ENCODE peak calls at places on chromosomes 13 and 19, in five cellular contexts. T, K, W, B and H are unnamed samples.

GRCh38 chr19:1312732-1313694 is 27.3 kb downstream of the EFNA2 start:
- DNase-seq in K (no peak), W (peak; percentile 70), B (peak; percentile 51), T (no peak), H (no peak)

GRCh38 chr13:20270163-20270865 is 38.2 kb upstream of the GJB6 start:
- DNase-seq in B (no peak), K (no peak), T (no peak), W (no peak), H (no peak)

GRCh38 chr13:101624981-101625380 is 172.5 kb downstream of the ITGBL1 start:
- DNase-seq in W (no peak), T (no peak), K (no peak), B (peak; percentile 80), H (no peak)

GRCh38 chr19:4172861-4173473 is 9.4 kb downstream of the SIRT6 start:
- DNase-seq in B (no peak), T (peak; percentile 41), K (peak; percentile 56), W (no peak), H (peak; percentile 63)

GRCh38 chr13:94195715-94196114 is 283.8 kb downstream of the DCT start:
- DNase-seq in T (no peak), K (no peak), W (no peak), B (no peak), H (no peak)

GRCh38 chr13:100633461-100633860 is 41.1 kb downstream of the TMTC4 start:
- DNase-seq in K (no peak), B (no peak), T (no peak), W (peak; percentile 56), H (no peak)

GRCh38 chr19:7440188-7440975 is 48.5 kb downstream of the PEX11G start:
- DNase-seq in K (no peak), T (no peak), W (no peak), B (no peak), H (no peak)

GRCh38 chr19:6091771-6092291 is 18.5 kb downstream of the RFX2 start:
- DNase-seq in K (no peak), B (no peak), T (no peak), W (no peak), H (no peak)

GRCh38 chr19:19385900-19386339 is 19.6 kb upstream of the GATAD2A start:
- DNase-seq in T (peak; percentile 48), B (peak; percentile 50), W (no peak), K (no peak), H (no peak)

GRCh38 chr13:22821589-22821988 is 359.2 kb upstream of the SGCG start:
- DNase-seq in W (no peak), T (no peak), B (no peak), K (no peak), H (no peak)

GRCh38 chr19:30070970-30071632 is 129.1 kb downstream of the URI1 start:
- DNase-seq in W (no peak), T (no peak), B (no peak), K (no peak), H (no peak)

GRCh38 chr19:45403781-45404556 is 900 bp downstream of the PPP1R13L start:
- DNase-seq in B (peak; percentile 72), K (peak; percentile 31), T (peak; percentile 71), W (peak; percentile 80), H (peak; percentile 28)

GRCh38 chr13:110422913-110423688 is 116.0 kb downstream of the COL4A2 start:
- DNase-seq in T (no peak), K (no peak), W (no peak), B (peak; percentile 23), H (no peak)

GRCh38 chr13:69374036-69374435 is 733.6 kb upstream of the ATXN8OS start:
- DNase-seq in B (no peak), K (no peak), W (no peak), T (no peak), H (no peak)

GRCh38 chr19:45168767-45169351 is 8.1 kb upstream of the NKPD1 start:
- DNase-seq in T (no peak), B (no peak), K (no peak), W (no peak), H (no peak)

GRCh38 chr13:50576156-50576555 is 267.3 kb downstream of the DLEU7 start:
- DNase-seq in W (no peak), B (no peak), T (peak; percentile 42), K (no peak), H (no peak)

GRCh38 chr13:76634431-76635191 is 251.6 kb downstream of the KCTD12 start:
- DNase-seq in K (no peak), T (no peak), W (no peak), B (no peak), H (no peak)

GRCh38 chr19:4456566-4456842 is 1.1 kb downstream of the UBXN6 start:
- DNase-seq in W (no peak), B (no peak), T (no peak), K (no peak), H (no peak)

GRCh38 chr19:2047449-2048103 is 3.5 kb downstream of the MKNK2 start:
- DNase-seq in W (peak; percentile 75), K (no peak), B (no peak), T (no peak), H (no peak)

GRCh38 chr13:41199526-41199925 is 5.2 kb upstream of the KBTBD7 start:
- DNase-seq in B (no peak), W (no peak), T (no peak), K (no peak), H (no peak)

GRCh38 chr19:6801397-6802086 is 29.0 kb downstream of the VAV1 start:
- DNase-seq in W (peak; percentile 87), B (peak; percentile 62), K (peak; percentile 75), T (peak; percentile 77), H (peak; percentile 78)

DNA sequence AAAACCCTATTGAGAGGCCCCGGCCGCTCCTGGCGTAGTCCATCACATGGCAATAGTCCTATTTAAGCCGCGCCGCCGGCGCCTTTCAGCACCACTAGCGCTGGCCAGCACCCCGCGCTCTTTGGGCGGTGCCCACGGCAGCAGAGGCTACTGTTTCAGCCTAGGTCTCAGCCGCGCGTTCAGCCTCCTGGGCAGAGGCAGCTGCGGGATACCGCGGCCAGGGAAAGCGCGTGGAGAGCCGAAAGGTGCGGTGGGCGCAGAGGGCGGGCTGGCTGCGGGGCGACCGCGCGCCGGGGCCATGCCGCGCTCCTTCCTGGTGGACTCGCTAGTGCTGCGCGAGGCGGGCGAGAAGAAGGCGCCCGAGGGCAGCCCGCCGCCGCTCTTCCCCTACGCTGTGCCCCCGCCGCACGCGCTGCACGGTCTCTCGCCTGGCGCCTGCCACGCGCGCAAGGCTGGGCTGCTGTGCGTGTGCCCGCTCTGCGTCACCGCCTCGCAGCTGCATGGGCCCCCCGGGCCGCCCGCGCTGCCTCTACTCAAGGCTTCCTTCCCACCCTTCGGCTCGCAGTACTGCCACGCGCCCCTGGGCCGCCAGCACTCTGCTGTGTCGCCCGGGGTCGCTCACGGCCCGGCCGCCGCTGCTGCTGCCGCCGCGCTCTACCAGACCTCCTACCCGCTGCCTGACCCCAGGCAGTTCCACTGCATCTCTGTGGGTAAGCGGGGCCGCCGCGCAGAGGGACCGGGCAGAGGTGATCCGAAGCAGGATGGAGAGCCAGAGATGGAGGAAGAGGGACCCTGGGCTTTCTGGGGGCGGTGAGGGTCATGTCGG is at the start of gene GSX1:
- DNase-seq in T (peak; percentile 67), K (peak; percentile 11), W (peak; percentile 45), B (no peak), H (peak; percentile 24)
- H3K9me3 ChIP-seq in T (no peaks in the 10 kb centered on the region), K (no peaks in the 10 kb centered on the region), W (no peaks in the 10 kb centered on the region), B (no peaks in the 10 kb centered on the region), H (no peaks in the 10 kb centered on the region)

GRCh38 chr13:74206855-74207254 is 72.7 kb upstream of the KLF12 start:
- DNase-seq in T (no peak), W (no peak), B (no peak), K (no peak), H (no peak)

GRCh38 chr13:74206061-74206561 is 71.9 kb upstream of the KLF12 start:
- DNase-seq in T (no peak), K (no peak), W (no peak), B (no peak), H (no peak)

GRCh38 chr13:74215420-74215819 is 81.2 kb upstream of the KLF12 start:
- DNase-seq in B (no peak), T (no peak), W (no peak), K (no peak), H (no peak)

GRCh38 chr13:74214321-74214720 is 80.1 kb upstream of the KLF12 start:
- DNase-seq in B (no peak), T (no peak), W (no peak), K (no peak), H (no peak)

DNA sequence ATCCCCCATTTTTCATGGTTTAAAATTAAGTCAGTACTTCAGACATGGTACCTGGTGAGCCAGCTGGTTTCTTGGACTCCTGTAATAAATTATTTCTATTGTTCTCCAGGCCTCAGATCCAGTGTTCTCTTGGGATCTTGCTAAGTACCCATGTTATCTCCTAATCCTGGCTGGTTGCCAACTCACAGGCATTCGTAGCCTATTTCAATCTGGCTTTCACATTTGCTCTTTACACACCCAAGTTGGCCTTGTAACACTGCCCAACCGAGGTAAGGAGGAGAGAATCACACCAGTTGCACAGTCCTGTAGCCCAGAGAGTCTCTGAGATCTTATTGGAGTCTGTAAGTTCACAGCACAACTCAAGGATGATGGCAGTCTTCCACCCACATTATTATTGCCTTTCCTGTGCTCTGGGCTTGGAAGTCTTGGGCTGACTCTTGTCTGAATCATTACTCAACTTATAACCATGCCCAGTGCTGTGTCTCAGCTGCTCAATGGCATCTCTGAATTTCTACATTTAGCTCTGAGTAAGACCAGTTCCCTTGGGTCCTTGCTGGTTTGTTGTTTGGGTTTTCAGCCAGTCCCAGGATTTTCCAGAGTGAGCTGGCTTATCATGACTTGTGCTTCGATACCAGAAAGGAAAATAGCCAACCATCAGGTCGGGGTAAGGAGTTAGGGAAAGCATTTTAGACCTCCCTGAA is 76.6 kb upstream of the KLF12 start:
- DNase-seq in K (no peak), W (peak; percentile 15), T (no peak), B (no peak), H (no peak)
- H3K27ac ChIP-seq in K (no peak overlapping the region), W (peak overlapping the region; percentile 35), T (no peak overlapping the region), B (no peak overlapping the region), H (no peak overlapping the region)

GRCh38 chr19:37511186-37511585 is 4.4 kb downstream of the ZNF793 start:
- DNase-seq in W (no peak), B (no peak), T (no peak), K (no peak), H (no peak)
- H3K9me3 ChIP-seq in W (peaks cover 87% of the 10 kb centered on the region), B (peaks cover 13% of the 10 kb centered on the region), T (no peaks in the 10 kb centered on the region), K (peaks cover 14% of the 10 kb centered on the region), H (peaks cover 33% of the 10 kb centered on the region)

GRCh38 chr19:48424694-48425219 is 21.0 kb upstream of the GRWD1 start:
- DNase-seq in B (no peak), W (peak; percentile 87), T (no peak), K (no peak), H (no peak)
- H3K27ac ChIP-seq in B (peak overlapping the region; percentile 39), W (peak overlapping the region; percentile 88), T (no peak overlapping the region), K (no peak overlapping the region), H (no peak overlapping the region)